ENCODE peak calls at places on chromosomes 7 and 10, in eight cellular contexts. E is T-helper 1 cell; Q is neural progenitor cell; K is adipocyte; B is sciatic nerve; D is activated naive CD8-positive, alpha-beta T cell treated with anti-CD3 and anti-CD28 coated beads, Interleukin-2, amount 50 U/mL, for 16 hours; J is colonic mucosa; C is uterus. M is an unnamed sample.

GRCh38 chr7:23654508-23654907 is 25.5 kb upstream of the FAM221A start:
- DNase-seq in E (no peak), Q (peak; percentile 71), K (no peak), B (no peak), D (no peak), J (peak; percentile 40), C (no peak), M (no peak)

GRCh38 chr10:61567729-61568128 is 95.0 kb upstream of the CABCOCO1 start:
- DNase-seq in E (no peak), Q (no peak), K (no peak), B (no peak), D (no peak), J (no peak), C (no peak), M (no peak)

GRCh38 chr7:5671053-5671452 is 110.4 kb downstream of the RNF216 start:
- DNase-seq in E (no peak), Q (no peak), K (no peak), B (no peak), D (no peak), J (no peak), C (no peak), M (no peak)

GRCh38 chr7:144534196-144534595 is 130.7 kb upstream of the NOBOX start:
- DNase-seq in E (no peak), Q (peak; percentile 2), K (no peak), B (no peak), D (no peak), J (no peak), C (no peak), M (no peak)

GRCh38 chr10:9227679-9228365 is 1173.3 kb downstream of the GATA3 start:
- DNase-seq in E (no peak), Q (no peak), K (peak; percentile 5), B (no peak), D (no peak), J (no peak), C (no peak), M (no peak)

GRCh38 chr7:157685430-157686284 is 348.9 kb downstream of the DNAJB6 start:
- DNase-seq in E (no peak), Q (peak; percentile 61), K (no peak), B (peak; percentile 43), D (no peak), J (no peak), C (peak; percentile 3), M (peak; percentile 37)

GRCh38 chr10:11074536-11075267 is 57.0 kb downstream of the CELF2 start:
- DNase-seq in E (peak; percentile 14), Q (no peak), K (no peak), B (no peak), D (no peak), J (no peak), C (no peak), M (no peak)

GRCh38 chr7:152882576-152883310 is 123.2 kb downstream of the ACTR3B start:
- DNase-seq in E (no peak), Q (no peak), K (no peak), B (no peak), D (no peak), J (no peak), C (no peak), M (no peak)

GRCh38 chr10:61503051-61503450 is 49.9 kb upstream of the TMEM26 start:
- DNase-seq in E (no peak), Q (no peak), K (peak; percentile 24), B (no peak), D (no peak), J (no peak), C (no peak), M (no peak)

M was measured in Peyer's patch.